ENCODE peak calls at places on chromosomes 12 and 14, in eight cellular contexts. E, Y, F, D, Z, S, I and A are unnamed samples.

GRCh38 chr12:5383961-5384360 is 47.9 kb upstream of the NTF3 start:
- DNase-seq in Y (no peak), F (no peak), I (no peak), S (no peak), Z (no peak), D (no peak), E (no peak), A (no peak)

GRCh38 chr12:79737875-79738718 is 47.3 kb upstream of the PAWR start:
- DNase-seq in I (peak; percentile 10), Z (peak; percentile 7), S (no peak), E (peak; percentile 28), F (peak; percentile 27), D (peak; percentile 57), Y (peak; percentile 76), A (no peak)

GRCh38 chr12:95996034-95996658 is at the start of gene HAL:
- DNase-seq in S (no peak), F (no peak), I (no peak), D (peak; percentile 18), Z (peak; percentile 90), Y (no peak), E (no peak), A (no peak)

GRCh38 chr12:85279449-85280137 is 427 bp upstream of the ALX1 start:
- DNase-seq in Y (peak; percentile 50), F (no peak), I (no peak), S (peak; percentile 61), D (no peak), Z (no peak), E (peak; percentile 54), A (no peak)

GRCh38 chr14:102795060-102795925 is 18.0 kb downstream of the TRAF3 start:
- DNase-seq in I (no peak), D (peak; percentile 70), E (no peak), F (no peak), Z (peak; percentile 78), S (peak; percentile 79), Y (no peak), A (peak; percentile 86)

GRCh38 chr12:132700212-132700913 is 10.3 kb upstream of the PGAM5 start:
- DNase-seq in Y (no peak), D (no peak), S (no peak), Z (no peak), I (no peak), E (no peak), F (peak; percentile 41), A (no peak)

GRCh38 chr12:118850244-118850825 is 131.0 kb upstream of the SRRM4 start:
- DNase-seq in I (peak; percentile 21), E (peak; percentile 16), F (no peak), S (no peak), D (peak; percentile 10), Y (peak; percentile 82), Z (peak; percentile 17), A (no peak)

GRCh38 chr12:52617403-52617785 is 965 bp downstream of the KRT73 start:
- DNase-seq in Y (no peak), S (no peak), F (no peak), Z (no peak), D (no peak), I (no peak), E (no peak), A (no peak)

GRCh38 chr14:87102979-87103378 is 890.0 kb downstream of the GALC start:
- DNase-seq in Y (no peak), Z (no peak), I (no peak), D (no peak), E (no peak), S (no peak), F (no peak), A (no peak)

GRCh38 chr14:99389171-99389826 is 91.4 kb downstream of the SETD3 start:
- DNase-seq in Z (no peak), Y (peak; percentile 92), F (peak; percentile 5), D (peak; percentile 67), E (peak; percentile 79), I (peak; percentile 61), S (no peak), A (peak; percentile 60)

GRCh38 chr12:100672075-100672592 is 98.7 kb downstream of the GAS2L3 start:
- DNase-seq in E (peak; percentile 30), I (peak; percentile 23), F (peak; percentile 35), Y (peak; percentile 79), S (no peak), Z (peak; percentile 3), D (peak; percentile 15), A (peak; percentile 27)

GRCh38 chr12:124648710-124649384 is 81.4 kb upstream of the NCOR2 start:
- DNase-seq in E (no peak), I (no peak), Y (no peak), S (no peak), Z (no peak), F (no peak), D (no peak), A (no peak)

GRCh38 chr12:3342051-3342450 is 149.0 kb upstream of the PRMT8 start:
- DNase-seq in F (no peak), Y (peak; percentile 75), Z (peak; percentile 3), D (no peak), E (peak; percentile 82), I (no peak), S (no peak), A (no peak)

GRCh38 chr12:122517877-122518276 is 8.9 kb downstream of the RSRC2 start:
- DNase-seq in F (no peak), I (no peak), Y (no peak), D (no peak), S (no peak), Z (no peak), E (no peak), A (no peak)

GRCh38 chr14:95841680-95842079 is 35.0 kb upstream of the TUNAR start:
- DNase-seq in I (no peak), S (no peak), Z (no peak), F (no peak), D (no peak), Y (no peak), E (no peak), A (no peak)

GRCh38 chr12:93440043-93440835 is 1.5 kb downstream of the UBE2N start:
- DNase-seq in I (no peak), S (no peak), Y (no peak), D (no peak), Z (no peak), E (no peak), F (no peak), A (no peak)

GRCh38 chr12:51904951-51905471 is 2.3 kb upstream of the ACVRL1 start:
- DNase-seq in F (no peak), Z (no peak), I (no peak), Y (no peak), S (peak; percentile 80), D (peak; percentile 9), E (peak; percentile 41), A (no peak)

DNA sequence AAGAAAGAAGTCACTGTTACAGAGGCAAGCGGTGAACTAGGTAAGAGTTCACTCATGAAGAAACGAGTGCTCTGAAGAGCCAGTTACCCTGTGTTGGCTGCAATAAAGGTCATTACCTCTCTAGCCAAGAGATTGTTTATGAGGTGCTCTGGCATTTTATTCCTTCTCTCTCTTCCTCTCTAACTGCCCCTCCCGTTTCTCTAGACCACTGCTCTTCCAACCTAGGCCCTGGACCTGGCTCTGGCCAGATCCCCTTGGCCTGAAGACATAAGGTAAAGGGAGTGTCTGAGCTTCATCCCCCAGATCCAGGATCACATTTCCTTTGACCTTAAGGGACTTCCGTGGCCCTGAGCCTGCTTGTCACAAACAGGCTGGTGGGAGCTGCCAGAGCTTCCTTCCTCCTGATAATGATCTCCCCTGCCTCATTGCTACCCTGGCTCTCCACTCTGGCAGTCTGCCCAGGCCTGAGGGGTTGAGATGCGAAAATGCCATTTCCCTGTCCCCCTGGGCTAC is 2.0 kb downstream of the RNASE7 start:
- DNase-seq in Z (peak; percentile 50), F (no peak), I (no peak), D (peak; percentile 37), Y (no peak), S (no peak), E (peak; percentile 53), A (peak; percentile 41)
- TF ChIP-seq POLR2AphosphoS5 in Z (no peak), F (no peak), I (no peak), D (peak; percentile 40), Y (no peak), S (no peak), E (no peak), A (peak; percentile 55)

GRCh38 chr12:29610473-29611174 is 113.1 kb upstream of the OVCH1 start:
- DNase-seq in S (no peak), Y (no peak), I (no peak), F (no peak), Z (no peak), D (no peak), E (peak; percentile 4), A (no peak)
- TF ChIP-seq POLR2AphosphoS5 in S (no peak), Y (no peak), I (no peak), F (no peak), Z (no peak), D (no peak), E (no peak), A (no peak)

DNA sequence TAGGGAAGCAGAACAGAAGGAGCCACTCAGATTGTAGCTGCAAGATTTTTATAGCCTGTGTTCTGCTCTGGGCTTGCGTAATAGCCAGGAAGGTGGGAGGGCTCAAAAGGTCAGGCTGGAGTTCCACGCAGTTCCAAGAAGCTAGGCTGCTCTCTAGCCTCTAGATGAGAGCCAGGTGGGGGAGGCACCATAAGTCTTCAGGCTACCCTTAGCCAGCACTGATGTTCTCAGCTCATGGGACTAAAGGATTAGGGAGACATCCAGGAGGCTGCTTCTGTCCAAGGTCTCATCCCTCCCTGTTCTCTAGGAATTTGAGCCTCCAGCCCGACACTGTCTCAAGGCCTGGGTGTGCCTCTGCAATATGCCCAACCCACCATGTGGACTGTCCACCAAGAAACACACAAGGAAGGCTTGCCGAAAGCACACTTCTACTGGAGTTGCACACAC is 1.7 kb downstream of the LMBR1L start:
- DNase-seq in I (no peak), E (no peak), Y (no peak), F (no peak), D (peak; percentile 76), Z (peak; percentile 55), S (peak; percentile 92), A (peak; percentile 81)
- TF ChIP-seq POLR2AphosphoS5 in I (no peak), E (no peak), Y (no peak), F (no peak), D (peak; percentile 65), Z (no peak), S (peak; percentile 64), A (peak; percentile 68)

GRCh38 chr12:94705656-94706055 is 55.3 kb upstream of the TMCC3 start:
- DNase-seq in I (no peak), S (no peak), E (no peak), Y (no peak), F (no peak), Z (no peak), D (no peak), A (no peak)

GRCh38 chr12:94701711-94702110 is 51.4 kb upstream of the TMCC3 start:
- DNase-seq in Y (no peak), I (no peak), E (no peak), D (no peak), S (no peak), Z (no peak), F (no peak), A (no peak)

GRCh38 chr12:94707892-94708291 is 57.5 kb upstream of the TMCC3 start:
- DNase-seq in I (no peak), E (no peak), S (peak; percentile 75), Z (no peak), F (no peak), D (peak; percentile 17), Y (no peak), A (no peak)

GRCh38 chr12:94706250-94706661 is 55.9 kb upstream of the TMCC3 start:
- DNase-seq in Y (no peak), D (no peak), Z (no peak), I (no peak), F (no peak), E (no peak), S (no peak), A (no peak)

DNA sequence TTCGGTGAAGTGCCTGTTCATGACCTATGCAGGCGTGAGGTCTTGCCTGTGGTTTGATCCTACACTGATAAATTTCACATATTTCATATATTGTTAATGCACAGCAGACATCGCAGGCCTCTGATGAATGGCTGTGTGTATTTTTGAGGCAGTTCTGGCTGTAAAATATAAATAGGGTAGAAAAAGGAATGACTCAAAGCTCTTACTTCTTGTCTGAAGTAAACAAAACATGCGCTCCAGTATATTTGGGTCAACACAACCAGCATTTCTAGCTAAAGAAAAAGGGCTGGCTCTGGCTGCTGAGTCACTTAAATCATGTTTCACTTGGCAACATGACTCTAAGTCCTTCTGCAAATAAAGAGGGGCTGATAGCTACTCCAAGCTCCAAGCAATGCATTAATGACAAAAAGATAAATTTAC is 54.1 kb upstream of the TMCC3 start:
- DNase-seq in D (no peak), F (no peak), Z (no peak), S (no peak), E (no peak), Y (no peak), I (no peak), A (no peak)
- TF ChIP-seq POLR2AphosphoS5 in D (peak; percentile 32), F (no peak), Z (no peak), S (no peak), E (no peak), Y (no peak), I (no peak), A (no peak)